ENCODE peak calls at places on chromosomes 3 and 15, in nine cellular contexts. D is HFFc6; V is central memory CD4-positive, alpha-beta T cell; H is NCI-H774; L is activated T-cell treated with anti-CD3 and anti-CD28 coated beads for 24 hours; T is suprapubic skin; N is HTR-8/SVneo; K is GM12878; E is NCI-H2029. M is an unnamed sample.

GRCh38 chr15:101424984-101425383 is 64.5 kb downstream of the PCSK6 start:
- DNase-seq in D (no peak), V (no peak), H (no peak), L (no peak), T (peak; percentile 66), N (no peak), K (no peak), E (no peak), M (no peak)

GRCh38 chr3:173993299-173993698 is 595.8 kb downstream of the NLGN1 start:
- DNase-seq in D (peak; percentile 77), V (no peak), H (no peak), L (no peak), T (no peak), N (peak; percentile 15), K (no peak), E (no peak), M (no peak)

GRCh38 chr3:138950006-138950644 is 3.1 kb downstream of the FOXL2NB start:
- DNase-seq in D (no peak), V (no peak), H (no peak), L (no peak), T (peak; percentile 73), N (no peak), K (no peak), E (no peak), M (peak; percentile 11)

GRCh38 chr3:196431193-196432136 is 762 bp downstream of the UBXN7 start:
- DNase-seq in D (peak; percentile 70), V (peak; percentile 21), H (no peak), L (peak; percentile 6), T (no peak), N (peak; percentile 54), K (no peak), E (no peak), M (peak; percentile 90)

GRCh38 chr3:59456852-59457485 is 407.1 kb upstream of the CFAP20DC start:
- DNase-seq in D (no peak), V (no peak), H (no peak), L (peak; percentile 23), T (no peak), N (no peak), K (peak; percentile 67), E (no peak), M (no peak)

GRCh38 chr15:61049003-61049402 is 180.1 kb downstream of the RORA start:
- DNase-seq in D (no peak), V (no peak), H (no peak), L (no peak), T (no peak), N (no peak), K (no peak), E (no peak), M (no peak)

GRCh38 chr15:29107291-29107890 is 162.2 kb downstream of the NSMCE3 start:
- DNase-seq in D (no peak), V (no peak), H (no peak), L (no peak), T (no peak), N (no peak), K (no peak), E (no peak), M (no peak)

GRCh38 chr3:57234613-57235575 is 7.4 kb downstream of the APPL1 start:
- DNase-seq in D (no peak), V (no peak), H (no peak), L (no peak), T (no peak), N (no peak), K (no peak), E (no peak), M (no peak)

GRCh38 chr15:22907161-22907950 is 68.9 kb downstream of the NIPA2 start:
- DNase-seq in D (no peak), V (no peak), H (no peak), L (no peak), T (no peak), N (no peak), K (no peak), E (no peak), M (no peak)

GRCh38 chr3:112136959-112137693 is 4.1 kb upstream of the GCSAM start:
- DNase-seq in D (peak; percentile 34), V (no peak), H (peak; percentile 1), L (no peak), T (no peak), N (peak; percentile 17), K (no peak), E (no peak), M (peak; percentile 3)

GRCh38 chr15:48695088-48695834 is 49.8 kb upstream of the FBN1 start:
- DNase-seq in D (peak; percentile 95), V (no peak), H (no peak), L (no peak), T (no peak), N (no peak), K (no peak), E (no peak), M (no peak)

GRCh38 chr3:124034016-124034808 is 42.3 kb upstream of the ROPN1 start:
- DNase-seq in D (no peak), V (no peak), H (no peak), L (no peak), T (no peak), N (no peak), K (no peak), E (no peak), M (no peak)

GRCh38 chr3:78565712-78566111 is 1202.1 kb downstream of the ROBO1 start:
- DNase-seq in D (no peak), V (no peak), H (no peak), L (no peak), T (no peak), N (no peak), K (no peak), E (no peak), M (no peak)

GRCh38 chr15:69293741-69294615 is 4.7 kb upstream of the PAQR5 start:
- DNase-seq in D (no peak), V (no peak), H (no peak), L (no peak), T (no peak), N (no peak), K (no peak), E (no peak), M (no peak)

GRCh38 chr3:12308517-12308916 is 19.6 kb downstream of the PPARG start:
- DNase-seq in D (peak; percentile 87), V (no peak), H (no peak), L (no peak), T (no peak), N (no peak), K (peak; percentile 3), E (no peak), M (no peak)

GRCh38 chr15:90701880-90702630 is 15.1 kb upstream of the BLM start:
- DNase-seq in D (no peak), V (no peak), H (no peak), L (no peak), T (no peak), N (no peak), K (no peak), E (no peak), M (no peak)

GRCh38 chr3:160369784-160370183 is 29.2 kb downstream of the IFT80 start:
- DNase-seq in D (no peak), V (peak; percentile 29), H (no peak), L (no peak), T (no peak), N (no peak), K (no peak), E (no peak), M (no peak)

GRCh38 chr3:102233881-102234280 is 200.9 kb upstream of the ZPLD1 start:
- DNase-seq in D (no peak), V (no peak), H (no peak), L (no peak), T (no peak), N (no peak), K (peak; percentile 69), E (no peak), M (no peak)

GRCh38 chr3:182364723-182365650 is 428.3 kb upstream of the ATP11B start:
- DNase-seq in D (no peak), V (no peak), H (peak; percentile 100), L (no peak), T (no peak), N (no peak), K (no peak), E (peak; percentile 99), M (peak; percentile 85)

GRCh38 chr3:112143251-112143650 is 10.2 kb upstream of the GCSAM start:
- DNase-seq in D (no peak), V (no peak), H (no peak), L (no peak), T (no peak), N (no peak), K (no peak), E (no peak), M (no peak)

GRCh38 chr3:132222868-132223538 is 94.2 kb upstream of the ACP3 start:
- DNase-seq in D (no peak), V (no peak), H (no peak), L (no peak), T (no peak), N (no peak), K (no peak), E (peak; percentile 96), M (peak; percentile 100)

GRCh38 chr3:87350367-87351199 is 74.2 kb upstream of the POU1F1 start:
- DNase-seq in D (peak; percentile 48), V (peak; percentile 50), H (no peak), L (no peak), T (no peak), N (peak; percentile 39), K (no peak), E (peak; percentile 51), M (peak; percentile 28)

GRCh38 chr15:99384992-99385669 is 133.8 kb downstream of the LRRC28 start:
- DNase-seq in D (no peak), V (no peak), H (no peak), L (no peak), T (no peak), N (no peak), K (no peak), E (no peak), M (no peak)

GRCh38 chr15:64354683-64355558 is 1.1 kb downstream of the CSNK1G1 start:
- DNase-seq in D (no peak), V (peak; percentile 4), H (no peak), L (no peak), T (no peak), N (no peak), K (no peak), E (no peak), M (no peak)

GRCh38 chr15:49036650-49037545 is 9.3 kb downstream of the SECISBP2L start:
- DNase-seq in D (peak; percentile 58), V (no peak), H (no peak), L (no peak), T (no peak), N (peak; percentile 37), K (no peak), E (no peak), M (no peak)

GRCh38 chr15:72342385-72342784 is 22.4 kb upstream of the CELF6 start:
- DNase-seq in D (no peak), V (peak; percentile 8), H (no peak), L (no peak), T (no peak), N (peak; percentile 31), K (no peak), E (no peak), M (peak; percentile 0)

GRCh38 chr3:194472290-194472920 is 14.4 kb downstream of the ATP13A3 start:
- DNase-seq in D (peak; percentile 74), V (peak; percentile 50), H (peak; percentile 82), L (no peak), T (no peak), N (peak; percentile 31), K (no peak), E (peak; percentile 45), M (peak; percentile 54)

GRCh38 chr3:148372476-148372875 is 325.2 kb upstream of the AGTR1 start:
- DNase-seq in D (no peak), V (no peak), H (no peak), L (no peak), T (no peak), N (no peak), K (no peak), E (no peak), M (no peak)

GRCh38 chr3:5013021-5013906 is 34.0 kb downstream of the BHLHE40 start:
- DNase-seq in D (no peak), V (no peak), H (no peak), L (no peak), T (no peak), N (peak; percentile 47), K (no peak), E (no peak), M (no peak)

GRCh38 chr15:68646156-68646555 is 67.4 kb downstream of the CORO2B start:
- DNase-seq in D (no peak), V (no peak), H (no peak), L (no peak), T (no peak), N (no peak), K (no peak), E (no peak), M (peak; percentile 6)

GRCh38 chr15:64022571-64022970 is 23.7 kb downstream of the DAPK2 start:
- DNase-seq in D (no peak), V (no peak), H (no peak), L (no peak), T (no peak), N (no peak), K (no peak), E (no peak), M (no peak)

M was measured in DMS79 treated with DMSO at 0.1 percent for 48 hours.